ENCODE peak calls at places on chromosome 12, in nine cellular contexts. V is AG08396; W is activated CD4-positive, alpha-beta memory T cell treated with anti-CD3 and anti-CD28 coated beads for 36 hours; H is HS-27A; I is lower lobe of right lung; A is CD4-positive, alpha-beta memory T cell; Q is LoVo; G is naive thymus-derived CD8-positive, alpha-beta T cell; M is Right ventricle myocardium superior. S is an unnamed sample.

GRCh38 chr12:98446060-98446459 is 69.3 kb upstream of the TMPO start:
- DNase-seq in V (no peak), W (no peak), H (no peak), I (no peak), A (no peak), Q (no peak), G (no peak), M (no peak), S (no peak)

GRCh38 chr12:39235990-39236767 is 206.7 kb downstream of the KIF21A start:
- DNase-seq in V (no peak), W (no peak), H (no peak), I (no peak), A (no peak), Q (no peak), G (no peak), M (no peak), S (no peak)

GRCh38 chr12:104825408-104825807 is 132.7 kb downstream of the SLC41A2 start:
- DNase-seq in V (no peak), W (peak; percentile 16), H (no peak), I (no peak), A (no peak), Q (no peak), G (no peak), M (no peak), S (no peak)

GRCh38 chr12:131865196-131865875 is 29.1 kb upstream of the ULK1 start:
- DNase-seq in V (peak; percentile 2), W (no peak), H (no peak), I (no peak), A (no peak), Q (peak; percentile 73), G (no peak), M (peak; percentile 14), S (no peak)

GRCh38 chr12:96078281-96078761 is 42.9 kb upstream of the LTA4H start:
- DNase-seq in V (no peak), W (no peak), H (no peak), I (peak; percentile 54), A (no peak), Q (no peak), G (no peak), M (peak; percentile 80), S (no peak)

GRCh38 chr12:107126688-107127481 is 33.5 kb upstream of the CRY1 start:
- DNase-seq in V (no peak), W (no peak), H (no peak), I (no peak), A (peak; percentile 6), Q (no peak), G (no peak), M (no peak), S (no peak)

GRCh38 chr12:109840349-109841073 is 7.3 kb upstream of the TRPV4 start:
- DNase-seq in V (no peak), W (no peak), H (no peak), I (peak; percentile 54), A (no peak), Q (peak; percentile 55), G (no peak), M (no peak), S (no peak)

GRCh38 chr12:127690161-127690560 is 576.8 kb upstream of the TMEM132C start:
- DNase-seq in V (no peak), W (no peak), H (no peak), I (no peak), A (no peak), Q (no peak), G (no peak), M (no peak), S (no peak)